ENCODE peak calls at places on chromosomes 5 and 9, in four cellular contexts. One of them, this sample, is unnamed.

GRCh38 chr9:121213136-121213806 is 11.6 kb upstream of the RAB14 start:
- DNase-seq in H7: peak
- DNase-seq in astrocyte of the hippocampus: peak
- DNase-seq in AG08395: peak
- DNase-seq in this sample: peak

GRCh38 chr5:157750320-157750719 is 6.8 kb downstream of the LSM11 start:
- DNase-seq in H7: no peak
- DNase-seq in astrocyte of the hippocampus: no peak
- DNase-seq in AG08395: peak
- DNase-seq in this sample: no peak

GRCh38 chr9:137173795-137174664 is 2.2 kb upstream of the TMEM210 start:
- DNase-seq in H7: peak
- DNase-seq in astrocyte of the hippocampus: no peak
- DNase-seq in AG08395: no peak
- DNase-seq in this sample: peak

GRCh38 chr5:111478266-111478665 is 34.1 kb downstream of the STARD4 start:
- DNase-seq in H7: no peak
- DNase-seq in astrocyte of the hippocampus: no peak
- DNase-seq in AG08395: no peak
- DNase-seq in this sample: peak

GRCh38 chr9:78239506-78239905 is 3.6 kb downstream of the CEP78 start:
- DNase-seq in H7: peak
- DNase-seq in astrocyte of the hippocampus: peak
- DNase-seq in AG08395: no peak
- DNase-seq in this sample: no peak

GRCh38 chr9:135165756-135166519 is 78.5 kb downstream of the OLFM1 start:
- DNase-seq in H7: no peak
- DNase-seq in astrocyte of the hippocampus: no peak
- DNase-seq in AG08395: no peak
- DNase-seq in this sample: no peak

GRCh38 chr9:114250235-114250568 is 72.7 kb upstream of the ORM1 start:
- DNase-seq in H7: no peak
- DNase-seq in astrocyte of the hippocampus: peak
- DNase-seq in AG08395: peak
- DNase-seq in this sample: peak

GRCh38 chr9:93267091-93267541 is 83.2 kb downstream of the WNK2 start:
- DNase-seq in H7: peak
- DNase-seq in astrocyte of the hippocampus: no peak
- DNase-seq in AG08395: no peak
- DNase-seq in this sample: peak

GRCh38 chr5:17218353-17219005 is 1.0 kb downstream of the BASP1 start:
- DNase-seq in H7: peak
- DNase-seq in astrocyte of the hippocampus: peak
- DNase-seq in AG08395: peak
- DNase-seq in this sample: peak

GRCh38 chr5:110665184-110665726 is 61.2 kb downstream of the TMEM232 start:
- DNase-seq in H7: no peak
- DNase-seq in astrocyte of the hippocampus: no peak
- DNase-seq in AG08395: no peak
- DNase-seq in this sample: no peak